ENCODE peak calls at places on chromosomes 12 and 14, in eight cellular contexts. O, I, F, D, G, B, R and U are unnamed samples.
A peak's percentile ranks its signal among the peaks of the same experiment; 100 is the strongest.

GRCh38 chr12:7374423-7375144 is 69.4 kb downstream of the CD163L1 start:
- DNase-seq in O (peak; percentile 48), I (peak; percentile 58), F (peak; percentile 14), D (peak; percentile 77), G (no peak), B (no peak), R (peak; percentile 52), U (peak; percentile 82)

GRCh38 chr12:27999970-28000369 is 27.4 kb upstream of the PTHLH start:
- DNase-seq in O (no peak), I (no peak), F (no peak), D (no peak), G (no peak), B (no peak), R (no peak), U (no peak)

GRCh38 chr14:65461730-65462129 is 49.2 kb downstream of the FUT8 start:
- DNase-seq in O (no peak), I (peak; percentile 34), F (peak; percentile 18), D (no peak), G (no peak), B (no peak), R (no peak), U (no peak)

GRCh38 chr12:90896164-90896563 is 58.8 kb downstream of the CCER1 start:
- DNase-seq in O (no peak), I (peak; percentile 83), F (peak; percentile 56), D (no peak), G (no peak), B (no peak), R (no peak), U (no peak)

GRCh38 chr12:124696689-124697476 is 129.5 kb upstream of the NCOR2 start:
- DNase-seq in O (no peak), I (no peak), F (no peak), D (no peak), G (no peak), B (no peak), R (no peak), U (peak; percentile 52)

GRCh38 chr12:65900912-65901672 is 76.8 kb downstream of the HMGA2 start:
- DNase-seq in O (no peak), I (no peak), F (no peak), D (no peak), G (no peak), B (no peak), R (no peak), U (no peak)

GRCh38 chr14:41607966-41608663 is 1.4 kb downstream of the LRFN5 start:
- DNase-seq in O (no peak), I (peak; percentile 26), F (peak; percentile 33), D (peak; percentile 38), G (peak; percentile 39), B (no peak), R (no peak), U (peak; percentile 50)

GRCh38 chr14:24880689-24881088 is 169.3 kb downstream of the STXBP6 start:
- DNase-seq in O (no peak), I (peak; percentile 36), F (peak; percentile 20), D (no peak), G (no peak), B (no peak), R (no peak), U (no peak)

GRCh38 chr14:102215522-102216250 is 76.0 kb downstream of the WDR20 start:
- DNase-seq in O (no peak), I (peak; percentile 42), F (no peak), D (no peak), G (no peak), B (no peak), R (no peak), U (no peak)

GRCh38 chr12:57627504-57628279 is 5.3 kb downstream of the B4GALNT1 start:
- DNase-seq in O (no peak), I (no peak), F (no peak), D (peak; percentile 53), G (no peak), B (no peak), R (peak; percentile 59), U (peak; percentile 45)

GRCh38 chr14:100818221-100818699 is 7.7 kb upstream of the MEG3 start:
- DNase-seq in O (no peak), I (no peak), F (no peak), D (no peak), G (no peak), B (no peak), R (no peak), U (no peak)

DNA sequence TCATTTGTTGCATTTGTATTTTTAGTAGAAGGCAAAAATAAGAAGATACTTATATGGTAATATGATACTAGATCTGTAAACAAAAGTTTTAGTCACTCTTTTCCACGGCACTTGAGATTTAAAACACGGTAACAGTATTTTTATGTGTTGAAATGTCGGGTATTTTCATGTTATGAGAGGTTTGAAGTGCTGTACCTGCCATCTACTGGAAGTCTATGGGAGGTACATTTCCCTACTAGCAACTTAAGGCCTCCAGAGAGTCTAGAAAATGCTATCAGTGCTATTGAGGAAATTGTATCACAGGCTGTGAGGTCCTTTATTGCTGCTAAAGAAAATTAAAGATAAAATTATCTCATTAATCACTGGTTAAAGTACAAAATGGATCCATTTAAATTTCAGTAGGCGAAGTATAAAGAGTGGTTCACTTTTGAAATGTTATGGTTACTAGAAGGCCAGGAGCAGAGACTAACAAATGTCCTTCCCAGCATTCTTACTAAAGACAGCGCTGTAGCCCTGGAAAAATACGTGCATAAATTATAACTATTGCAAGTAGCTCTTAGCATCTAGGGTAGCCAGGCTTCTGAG is 77.6 kb upstream of the PRKD1 start:
- DNase-seq in O (peak; percentile 35), I (peak; percentile 81), F (peak; percentile 88), D (no peak), G (no peak), B (peak; percentile 18), R (no peak), U (no peak)
- TF ChIP-seq CTCF in O (peak; percentile 50), I (peak; percentile 87), F (peak; percentile 76), D (peak; percentile 47), G (peak; percentile 18), B (peak; percentile 68), R (peak; percentile 10), U (peak; percentile 57)

GRCh38 chr12:109930028-109930800 is 30.1 kb downstream of the TCHP start:
- DNase-seq in O (no peak), I (no peak), F (peak; percentile 34), D (no peak), G (no peak), B (no peak), R (no peak), U (no peak)

GRCh38 chr12:109932878-109933503 is 32.9 kb downstream of the TCHP start:
- DNase-seq in O (no peak), I (no peak), F (peak; percentile 72), D (no peak), G (no peak), B (no peak), R (no peak), U (no peak)

GRCh38 chr12:109937371-109937770 is 37.3 kb downstream of the TCHP start:
- DNase-seq in O (no peak), I (no peak), F (no peak), D (no peak), G (no peak), B (no peak), R (no peak), U (no peak)

GRCh38 chr12:109931143-109931542 is 31.1 kb downstream of the TCHP start:
- DNase-seq in O (no peak), I (no peak), F (no peak), D (no peak), G (no peak), B (no peak), R (no peak), U (no peak)

DNA sequence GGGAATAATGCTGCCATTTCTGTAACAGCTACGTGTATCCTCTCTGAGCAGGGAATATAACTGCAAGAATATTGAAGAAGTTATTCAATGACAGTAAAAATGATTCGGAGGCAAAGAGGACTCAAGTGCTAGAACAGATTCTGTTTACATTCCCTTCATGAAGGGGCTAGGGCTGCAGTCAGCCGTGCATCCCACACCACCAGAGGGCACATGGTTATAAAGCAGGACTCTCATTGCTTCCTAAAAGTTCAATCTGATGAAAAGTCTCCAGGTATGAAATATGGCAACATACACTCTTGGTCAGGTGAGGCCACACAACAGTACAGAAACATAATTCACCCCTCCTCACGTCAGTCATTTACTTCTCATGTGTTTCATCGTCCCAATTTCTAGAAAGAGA is 34.0 kb downstream of the TCHP start:
- DNase-seq in O (no peak), I (no peak), F (peak; percentile 43), D (no peak), G (no peak), B (no peak), R (peak; percentile 49), U (no peak)
- TF ChIP-seq CTCF in O (no peak), I (peak; percentile 46), F (peak; percentile 59), D (no peak), G (no peak), B (no peak), R (peak; percentile 42), U (no peak)

DNA sequence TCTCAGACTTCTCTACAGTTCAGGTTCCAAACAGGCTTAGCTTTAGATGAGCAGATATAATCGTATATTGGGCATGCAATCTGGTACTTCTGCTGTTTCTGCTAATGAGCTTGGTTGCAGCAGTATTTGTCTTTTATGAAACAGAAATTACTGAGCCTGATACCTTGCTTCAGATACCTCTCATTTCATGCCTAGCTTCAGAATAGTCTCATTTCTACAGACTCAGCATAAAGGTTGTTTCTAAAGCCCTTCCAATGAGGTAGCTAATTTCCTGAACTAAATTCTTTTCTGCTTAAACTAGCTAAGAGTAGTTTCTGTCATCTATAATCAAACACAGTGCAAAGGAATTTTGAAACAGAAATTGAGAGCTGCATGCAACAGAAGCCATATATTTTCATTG is 275.0 kb upstream of the KITLG start:
- DNase-seq in O (peak; percentile 74), I (no peak), F (no peak), D (no peak), G (no peak), B (no peak), R (no peak), U (no peak)
- TF ChIP-seq CTCF in O (no peak), I (no peak), F (no peak), D (no peak), G (no peak), B (no peak), R (no peak), U (no peak)

GRCh38 chr14:89401241-89401640 is 15.8 kb downstream of the FOXN3 start:
- DNase-seq in O (no peak), I (no peak), F (no peak), D (no peak), G (no peak), B (no peak), R (no peak), U (no peak)

GRCh38 chr14:89400529-89400928 is 16.5 kb downstream of the FOXN3 start:
- DNase-seq in O (no peak), I (no peak), F (no peak), D (no peak), G (no peak), B (no peak), R (no peak), U (no peak)

GRCh38 chr14:89399594-89400068 is 17.4 kb downstream of the FOXN3 start:
- DNase-seq in O (no peak), I (peak; percentile 60), F (peak; percentile 87), D (peak; percentile 28), G (no peak), B (no peak), R (peak; percentile 11), U (peak; percentile 26)

GRCh38 chr14:89402363-89402762 is 14.7 kb downstream of the FOXN3 start:
- DNase-seq in O (no peak), I (no peak), F (no peak), D (no peak), G (no peak), B (no peak), R (no peak), U (no peak)

DNA sequence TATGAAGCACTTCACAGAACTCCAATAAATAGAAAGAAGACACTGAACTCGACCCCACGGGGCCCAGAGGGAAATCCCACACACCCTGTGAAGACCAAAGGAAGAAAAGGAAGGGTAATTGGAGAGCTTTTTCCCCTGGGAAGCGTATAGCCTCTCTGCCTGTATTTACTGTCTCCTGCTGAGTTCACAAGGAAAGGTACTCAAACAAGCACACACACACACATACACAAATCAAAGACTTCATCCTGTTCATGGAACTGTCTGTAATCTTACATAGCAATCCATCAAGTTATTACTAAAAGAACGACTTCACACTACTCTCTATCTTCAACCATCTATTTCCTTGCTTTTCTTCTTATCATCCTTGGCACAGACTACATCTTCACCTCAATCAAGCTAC is 15.2 kb downstream of the FOXN3 start:
- DNase-seq in O (no peak), I (no peak), F (no peak), D (no peak), G (no peak), B (no peak), R (no peak), U (no peak)
- TF ChIP-seq CTCF in O (no peak), I (no peak), F (no peak), D (no peak), G (no peak), B (no peak), R (no peak), U (no peak)